ENCODE peak calls at places on chromosome 16, in five cellular contexts. C, S, B, W and F are unnamed samples.

GRCh38 chr16:24848065-24848464 is 2.3 kb downstream of the SLC5A11 start:
- DNase-seq in C (peak), B (no peak), S (peak), W (no peak), F (no peak)

GRCh38 chr16:67260426-67261063 is 11.8 kb downstream of the SLC9A5 start:
- DNase-seq in S (peak), C (peak), W (no peak), B (no peak), F (peak)

GRCh38 chr16:50390914-50391700 is 22.3 kb upstream of the BRD7 start:
- DNase-seq in B (no peak), W (no peak), S (no peak), C (no peak), F (no peak)

GRCh38 chr16:73047536-73048291 is at the start of gene ZFHX3:
- DNase-seq in B (peak), S (peak), W (no peak), C (no peak), F (no peak)

GRCh38 chr16:67708368-67708771 is 10.7 kb downstream of the GFOD2 start:
- DNase-seq in S (peak), W (no peak), B (no peak), C (no peak), F (no peak)

GRCh38 chr16:15621456-15621855 is 21.5 kb downstream of the MARF1 start:
- DNase-seq in B (no peak), C (no peak), S (no peak), W (no peak), F (no peak)

GRCh38 chr16:9843424-9844013 is 338.7 kb downstream of the GRIN2A start:
- DNase-seq in C (peak), W (no peak), B (no peak), S (no peak), F (no peak)

GRCh38 chr16:70642633-70643032 is 3.7 kb upstream of the IL34 start:
- DNase-seq in S (no peak), C (no peak), B (no peak), W (no peak), F (no peak)

GRCh38 chr16:11407047-11407982 is 62.1 kb downstream of the RMI2 start:
- DNase-seq in W (no peak), S (peak), C (peak), B (peak), F (peak)

GRCh38 chr16:13036600-13036999 is 135.2 kb downstream of the SHISA9 start:
- DNase-seq in S (peak), C (no peak), B (peak), W (no peak), F (peak)

GRCh38 chr16:23847938-23848337 is 12.2 kb downstream of the PRKCB start:
- DNase-seq in C (no peak), S (no peak), W (no peak), B (no peak), F (no peak)

GRCh38 chr16:56613706-56614105 is 5.3 kb downstream of the MT2A start:
- DNase-seq in W (no peak), C (no peak), S (no peak), B (no peak), F (no peak)

GRCh38 chr16:3968556-3968955 is 88.0 kb upstream of the CREBBP start:
- DNase-seq in C (no peak), S (no peak), W (no peak), B (no peak), F (no peak)

GRCh38 chr16:54244061-54244886 is 42.3 kb downstream of the IRX3 start:
- DNase-seq in B (no peak), C (no peak), W (no peak), S (no peak), F (no peak)

GRCh38 chr16:54912720-54913119 is 17.9 kb upstream of the IRX5 start:
- DNase-seq in B (no peak), S (no peak), W (no peak), C (no peak), F (no peak)

GRCh38 chr16:84849751-84850150 is 30.0 kb downstream of the CRISPLD2 start:
- DNase-seq in C (no peak), B (no peak), W (no peak), S (no peak), F (no peak)

GRCh38 chr16:65180986-65181710 is 59.3 kb upstream of the CDH11 start:
- DNase-seq in B (no peak), S (no peak), W (no peak), C (no peak), F (no peak)

GRCh38 chr16:2016407-2016922 is 3.1 kb upstream of the NPW start:
- DNase-seq in C (no peak), B (peak), S (no peak), W (no peak), F (no peak)

GRCh38 chr16:24700549-24701392 is 28.7 kb upstream of the TNRC6A start:
- DNase-seq in C (peak), W (no peak), B (peak), S (peak), F (peak)

GRCh38 chr16:19114359-19115147 is 789 bp downstream of the ITPRIPL2 start:
- DNase-seq in W (no peak), C (peak), B (peak), S (peak), F (peak)

GRCh38 chr16:89931964-89932363 is 8.8 kb downstream of the TUBB3 start:
- DNase-seq in B (no peak), S (no peak), W (no peak), C (no peak), F (no peak)

GRCh38 chr16:24800586-24800985 is 45.2 kb upstream of the SLC5A11 start:
- DNase-seq in B (no peak), C (no peak), W (no peak), S (peak), F (peak)

GRCh38 chr16:69089091-69089912 is 16.2 kb upstream of the HAS3 start:
- DNase-seq in W (no peak), B (no peak), S (no peak), C (no peak), F (no peak)

GRCh38 chr16:12462690-12463646 is 340.7 kb downstream of the CPPED1 start:
- DNase-seq in S (no peak), B (no peak), W (no peak), C (peak), F (no peak)